ENCODE peak calls at places on chromosomes 2 and 18, in six cellular contexts. H is iPS DF 6.9, Q is HT-29, U is KBM-7, R is A549, W is cardiac fibroblast. K is an unnamed sample.

GRCh38 chr2:69013837-69014796 is 1.1 kb downstream of the ANTXR1 start:
- DNase-seq in H (no peak), Q (no peak), U (peak; percentile 44), R (no peak), W (peak; percentile 79), K (peak; percentile 63)

GRCh38 chr2:199985625-199986207 is 30.3 kb downstream of the MAIP1 start:
- DNase-seq in H (peak; percentile 63), Q (peak; percentile 89), U (peak; percentile 84), R (peak; percentile 31), W (peak; percentile 73), K (peak; percentile 83)

GRCh38 chr2:239169311-239170048 is 231.3 kb downstream of the HDAC4 start:
- DNase-seq in H (no peak), Q (no peak), U (no peak), R (no peak), W (no peak), K (no peak)

GRCh38 chr2:6929196-6929874 is 12.1 kb downstream of the RNF144A start:
- DNase-seq in H (no peak), Q (no peak), U (peak; percentile 27), R (no peak), W (no peak), K (no peak)

GRCh38 chr2:104545055-104545454 is 308.9 kb upstream of the POU3F3 start:
- DNase-seq in H (no peak), Q (no peak), U (no peak), R (no peak), W (no peak), K (no peak)

GRCh38 chr18:25805323-25805722 is 285.1 kb downstream of the SS18 start:
- DNase-seq in H (no peak), Q (no peak), U (no peak), R (no peak), W (peak; percentile 67), K (no peak)

GRCh38 chr2:51028829-51029228 is 3.1 kb downstream of the NRXN1 start:
- DNase-seq in H (no peak), Q (no peak), U (no peak), R (no peak), W (no peak), K (no peak)

GRCh38 chr2:157848242-157848641 is 27.9 kb downstream of the ACVR1 start:
- DNase-seq in H (no peak), Q (no peak), U (no peak), R (no peak), W (no peak), K (no peak)

GRCh38 chr18:54149078-54149697 is 75.3 kb downstream of the MBD2 start:
- DNase-seq in H (no peak), Q (peak; percentile 1), U (no peak), R (peak; percentile 46), W (peak; percentile 91), K (peak; percentile 63)

GRCh38 chr2:230666885-230667712 is 45.5 kb upstream of the CAB39 start:
- DNase-seq in H (no peak), Q (no peak), U (peak; percentile 88), R (no peak), W (peak; percentile 32), K (no peak)

GRCh38 chr2:11768940-11769339 is 22.5 kb downstream of the LPIN1 start:
- DNase-seq in H (no peak), Q (no peak), U (no peak), R (no peak), W (peak; percentile 21), K (no peak)

K was measured in NCI-H460.